ENCODE peak calls at places on chromosomes 1 and 21, in ten cellular contexts. Q is epithelial cell of esophagus, M is upper lobe of left lung, X is astrocyte, J is heart left ventricle, D is left ventricle myocardium inferior, F is psoas muscle, N is gastrocnemius medialis, C is body of pancreas, Z is cardiac muscle cell. R is an unnamed sample.

GRCh38 chr1:10744654-10745238 is 51.7 kb downstream of the CASZ1 start:
- DNase-seq in Z (no peak), C (no peak), Q (peak), D (peak), M (no peak), J (no peak), N (peak), F (no peak), X (no peak), R (no peak)

GRCh38 chr1:204206121-204206520 is 7.7 kb downstream of the GOLT1A start:
- DNase-seq in Z (peak), X (no peak), D (no peak), J (no peak), C (no peak), N (no peak), M (no peak), Q (no peak), F (no peak), R (no peak)

GRCh38 chr1:192544983-192545393 is 30.6 kb upstream of the RGS1 start:
- DNase-seq in D (no peak), Q (peak), Z (peak), M (no peak), J (no peak), F (no peak), X (peak), C (no peak), N (no peak), R (no peak)

GRCh38 chr1:244322791-244323521 is 128.8 kb downstream of the ADSS2 start:
- DNase-seq in C (peak), D (no peak), Z (peak), J (no peak), F (no peak), Q (peak), M (peak), X (peak), N (peak), R (peak)

GRCh38 chr1:15945011-15945831 is 30.7 kb downstream of the ZBTB17 start:
- DNase-seq in F (no peak), D (no peak), M (no peak), Z (no peak), J (no peak), N (no peak), C (no peak), Q (no peak), X (no peak), R (no peak)

GRCh38 chr21:42423197-42423675 is 19.5 kb downstream of the UBASH3A start:
- DNase-seq in Z (no peak), F (no peak), C (no peak), D (no peak), X (no peak), J (no peak), Q (no peak), N (no peak), M (no peak), R (no peak)

GRCh38 chr1:115811140-115811828 is 29.6 kb downstream of the NHLH2 start:
- DNase-seq in J (no peak), Z (peak), F (no peak), N (no peak), Q (peak), D (no peak), C (peak), X (no peak), M (peak), R (peak)

GRCh38 chr1:203153051-203153988 is 22.3 kb downstream of the MYBPH start:
- DNase-seq in F (no peak), Q (no peak), D (no peak), C (no peak), N (no peak), X (peak), M (no peak), J (no peak), Z (peak), R (peak)

GRCh38 chr1:150022357-150022756 is 11.8 kb upstream of the OTUD7B start:
- DNase-seq in D (no peak), X (no peak), C (peak), Z (no peak), M (peak), N (no peak), Q (peak), J (no peak), F (no peak), R (no peak)

GRCh38 chr1:155186955-155187891 is 13.6 kb downstream of the TRIM46 start:
- DNase-seq in Z (no peak), F (no peak), N (no peak), X (no peak), Q (no peak), M (no peak), J (peak), D (peak), C (no peak), R (no peak)

GRCh38 chr1:225662155-225662554 is 9.2 kb upstream of the ENAH start:
- DNase-seq in Z (no peak), F (no peak), X (no peak), J (no peak), N (no peak), C (no peak), M (no peak), Q (no peak), D (no peak), R (no peak)

GRCh38 chr1:186454996-186455395 is 5.9 kb downstream of the PDC start:
- DNase-seq in J (no peak), N (no peak), Z (no peak), M (no peak), C (peak), D (no peak), F (no peak), X (no peak), Q (no peak), R (no peak)

GRCh38 chr1:54219688-54220003 is 19.7 kb downstream of the MRPL37 start:
- DNase-seq in Q (peak), N (no peak), D (no peak), M (no peak), Z (no peak), F (no peak), X (no peak), C (no peak), J (no peak), R (no peak)

GRCh38 chr1:227886503-227886961 is 61.2 kb downstream of the WNT9A start:
- DNase-seq in C (no peak), M (peak), N (peak), X (no peak), Q (no peak), J (peak), F (no peak), Z (no peak), D (no peak), R (no peak)

GRCh38 chr1:53595906-53596305 is 136.7 kb downstream of the DMRTB1 start:
- DNase-seq in Q (no peak), D (no peak), N (no peak), J (peak), M (no peak), F (no peak), C (no peak), X (no peak), Z (no peak), R (no peak)

GRCh38 chr1:233983811-233984210 is 79.3 kb downstream of the SLC35F3 start:
- DNase-seq in Z (no peak), Q (no peak), M (no peak), D (no peak), F (no peak), N (no peak), C (no peak), J (no peak), X (no peak), R (no peak)

GRCh38 chr1:80048706-80049105 is 1042.2 kb upstream of the ADGRL4 start:
- DNase-seq in X (no peak), D (no peak), Z (no peak), J (no peak), M (no peak), N (no peak), F (no peak), Q (peak), C (no peak), R (no peak)

GRCh38 chr1:80053613-80054012 is 1047.1 kb upstream of the ADGRL4 start:
- DNase-seq in J (no peak), X (no peak), F (no peak), D (no peak), C (no peak), Z (no peak), Q (no peak), N (no peak), M (no peak), R (no peak)

GRCh38 chr1:80050085-80050484 is 1043.6 kb upstream of the ADGRL4 start:
- DNase-seq in F (no peak), J (no peak), C (no peak), M (no peak), N (no peak), Q (no peak), X (no peak), D (no peak), Z (no peak), R (no peak)

GRCh38 chr1:80047791-80048190 is 1041.3 kb upstream of the ADGRL4 start:
- DNase-seq in Z (peak), C (no peak), J (no peak), M (no peak), F (no peak), X (peak), N (no peak), D (no peak), Q (peak), R (no peak)

GRCh38 chr1:80050523-80050922 is 1044.0 kb upstream of the ADGRL4 start:
- DNase-seq in J (no peak), M (no peak), F (no peak), X (no peak), Q (no peak), N (no peak), Z (no peak), C (no peak), D (no peak), R (no peak)
- TF ChIP-seq CTCF in J (no peak), M (no peak), F (no peak), X (no peak), Q (no peak), N (no peak), Z (no peak), C (no peak), D (no peak), R (no peak)

DNA sequence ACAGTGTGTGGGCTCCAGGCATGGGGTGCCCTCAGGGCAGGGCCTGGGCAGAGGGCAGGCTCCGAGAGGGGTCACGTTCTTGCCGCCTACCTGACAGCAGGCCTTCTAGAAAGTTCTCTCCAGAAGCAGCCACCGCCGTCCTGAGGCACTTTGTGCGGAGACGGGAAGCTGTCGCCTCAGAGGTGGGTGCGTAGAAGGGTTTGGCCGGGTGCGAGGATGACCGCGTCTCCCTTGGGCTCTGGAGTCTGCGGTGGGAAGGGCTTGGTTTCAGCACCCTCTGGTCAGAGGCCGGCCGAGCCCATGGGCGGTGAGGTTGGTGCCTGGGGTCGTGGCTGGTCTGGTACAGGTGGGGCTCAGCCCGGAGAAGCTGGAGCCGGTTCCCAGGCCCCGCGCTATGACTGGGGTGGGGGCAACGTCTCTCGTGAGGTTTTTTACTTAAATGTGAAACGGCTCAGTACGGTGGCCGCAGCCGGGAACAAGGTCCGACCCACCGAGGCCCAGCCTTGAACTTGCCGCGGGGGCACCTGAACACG is 10.1 kb upstream of the TTLL10 start:
- DNase-seq in D (no peak), X (no peak), C (peak), J (no peak), M (no peak), Z (no peak), N (no peak), F (no peak), Q (peak), R (no peak)
- H3K4me3 ChIP-seq in D (no peak), X (no peak), C (peak), J (no peak), M (peak), Z (no peak), N (no peak), F (no peak), Q (peak), R (peak)

DNA sequence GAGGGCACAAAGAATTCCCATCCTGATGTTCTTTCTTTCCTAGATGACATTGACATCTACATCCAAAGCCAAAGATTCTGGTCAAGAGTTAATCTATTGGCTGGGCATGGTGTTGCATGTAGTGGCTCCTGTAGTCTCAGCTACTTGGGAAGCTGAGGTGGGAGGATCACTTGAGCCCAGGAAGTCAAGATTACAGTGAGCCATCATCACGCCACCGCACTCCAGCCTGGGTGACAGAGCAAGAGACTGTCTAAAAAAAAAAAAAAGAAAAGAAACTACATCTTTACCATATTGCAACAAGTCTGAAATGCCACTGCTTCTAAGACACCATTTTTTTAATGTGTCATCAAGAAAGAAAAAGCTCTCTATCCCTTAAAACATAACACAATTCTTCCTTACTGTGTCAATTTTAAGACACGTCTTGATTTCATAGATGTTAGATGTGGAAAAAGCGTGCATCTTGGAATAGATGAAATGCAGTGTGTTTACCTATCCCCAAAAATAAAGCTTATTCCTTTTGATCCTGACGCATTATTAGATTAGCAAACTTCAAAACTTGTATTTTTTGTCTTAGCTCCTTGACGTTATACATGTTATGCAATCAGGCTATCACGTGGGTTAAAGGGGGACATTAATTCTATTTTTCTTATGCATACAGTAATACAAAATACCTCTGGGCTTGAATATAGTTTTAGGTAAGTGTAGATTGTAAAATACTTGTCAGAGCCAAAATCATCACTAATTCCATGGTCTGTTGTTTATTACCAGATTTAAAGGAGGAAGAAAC is 46.3 kb downstream of the ELAPOR1 start:
- DNase-seq in X (no peak), Z (no peak), D (no peak), F (no peak), M (no peak), C (no peak), J (no peak), N (no peak), Q (no peak), R (no peak)
- TF ChIP-seq CTCF in X (no peak), Z (no peak), D (no peak), F (no peak), M (no peak), C (no peak), J (no peak), N (no peak), Q (no peak), R (no peak)

GRCh38 chr1:211329764-211330201 is 3.1 kb downstream of the TRAF5 start:
- DNase-seq in M (no peak), X (no peak), C (no peak), N (no peak), Z (no peak), F (no peak), Q (no peak), J (no peak), D (no peak), R (no peak)

GRCh38 chr1:211327341-211327921 is 798 bp downstream of the TRAF5 start:
- DNase-seq in X (peak), C (peak), Z (peak), Q (peak), M (no peak), F (no peak), N (no peak), D (no peak), J (no peak), R (no peak)

GRCh38 chr1:211330282-211330936 is 3.8 kb downstream of the TRAF5 start:
- DNase-seq in N (no peak), F (no peak), C (no peak), Q (no peak), J (no peak), Z (no peak), D (no peak), M (no peak), X (no peak), R (no peak)

GRCh38 chr1:211328084-211328694 is 1.6 kb downstream of the TRAF5 start:
- DNase-seq in D (no peak), Q (no peak), M (no peak), F (no peak), C (no peak), N (no peak), J (no peak), X (no peak), Z (no peak), R (no peak)

GRCh38 chr1:211328866-211329265 is 2.2 kb downstream of the TRAF5 start:
- DNase-seq in Z (no peak), M (no peak), X (no peak), F (no peak), N (no peak), J (no peak), Q (no peak), D (no peak), C (no peak), R (no peak)
- H3K4me3 ChIP-seq in Z (no peak), M (no peak), X (no peak), F (no peak), N (no peak), J (peak), Q (no peak), D (no peak), C (no peak), R (no peak)

GRCh38 chr1:206878456-206878855 is 13.0 kb downstream of the IL20 start:
- DNase-seq in Z (no peak), J (no peak), X (no peak), D (no peak), Q (no peak), C (no peak), F (no peak), N (no peak), M (no peak), R (no peak)
- TF ChIP-seq CTCF in Z (peak), J (no peak), X (no peak), D (no peak), Q (peak), C (no peak), F (no peak), N (no peak), M (no peak), R (no peak)

GRCh38 chr1:1881727-1882126 is 9.2 kb downstream of the GNB1 start:
- DNase-seq in D (no peak), F (no peak), Z (no peak), C (peak), M (no peak), N (no peak), X (no peak), Q (no peak), J (no peak), R (no peak)
- H3K4me3 ChIP-seq in D (no peak), F (no peak), Z (no peak), C (no peak), M (no peak), N (no peak), X (no peak), Q (no peak), J (no peak), R (no peak)

DNA sequence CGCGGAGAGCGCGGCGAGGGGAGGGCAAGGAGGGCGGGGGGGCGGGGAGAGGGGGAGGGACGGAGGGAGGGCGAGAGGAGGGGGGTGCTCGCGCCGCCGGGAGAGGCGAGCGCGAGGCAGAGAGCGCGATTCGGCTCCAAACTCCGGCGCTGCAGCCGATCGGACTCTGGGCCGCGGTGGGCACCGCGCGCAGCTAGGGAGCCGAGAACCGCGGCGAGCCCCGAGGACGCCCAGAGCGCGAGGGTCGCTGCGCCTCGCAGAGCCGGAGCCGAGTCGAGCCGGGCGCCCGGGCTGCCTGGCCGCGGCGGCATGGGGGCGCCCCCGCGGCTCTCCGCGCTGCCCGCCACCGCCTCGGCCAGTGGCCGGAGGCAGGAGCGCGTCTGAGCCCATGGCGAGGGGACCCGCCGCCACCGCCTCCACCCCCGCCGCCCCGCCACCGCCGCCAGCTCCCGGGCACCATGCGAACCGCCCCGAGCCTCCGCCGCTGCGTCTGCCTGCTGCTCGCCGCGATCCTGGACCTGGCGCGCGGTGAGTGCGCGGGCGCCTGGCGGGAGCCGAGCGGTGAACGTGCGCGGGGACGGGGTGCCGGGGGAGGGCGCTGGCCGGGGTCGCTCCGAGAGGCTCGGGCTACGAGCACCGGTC is at the start of gene IGSF21:
- DNase-seq in F (no peak), M (no peak), Z (no peak), D (no peak), Q (no peak), J (no peak), N (no peak), C (no peak), X (no peak), R (no peak)
- TF ChIP-seq CTCF in F (no peak), M (no peak), Z (no peak), D (no peak), Q (no peak), J (no peak), N (no peak), C (no peak), X (no peak), R (no peak)

R was measured in LNCaP clone FGC.